ENCODE peak calls at places on chromosomes 1 and 21, in nine cellular contexts. P is PC-3, Q is pancreas, O is Peyer's patch, L is OCI-LY7, M is epithelial cell of esophagus, A is mucosa of descending colon, T is mammary epithelial cell, I is Panc1. U is an unnamed sample.

GRCh38 chr1:174743654-174744561 is 255.8 kb upstream of the CACYBP start:
- DNase-seq in I (peak; percentile 12), M (peak; percentile 52), O (no peak), P (peak; percentile 42), Q (no peak), T (peak; percentile 28), A (no peak), L (peak; percentile 73), U (peak; percentile 27)

GRCh38 chr1:56710646-56711045 is 65.5 kb downstream of the PRKAA2 start:
- DNase-seq in M (peak; percentile 75), P (peak; percentile 73), L (no peak), T (peak; percentile 56), I (no peak), Q (no peak), A (no peak), O (no peak), U (no peak)

GRCh38 chr1:37306461-37306860 is 167.9 kb upstream of the ZC3H12A start:
- DNase-seq in O (no peak), A (no peak), T (no peak), M (no peak), I (no peak), Q (no peak), P (no peak), L (no peak), U (no peak)

GRCh38 chr1:160410412-160411005 is 10.1 kb downstream of the VANGL2 start:
- DNase-seq in I (no peak), M (no peak), T (no peak), L (no peak), A (no peak), Q (no peak), P (no peak), O (no peak), U (no peak)

GRCh38 chr1:91609571-91609970 is 108.9 kb downstream of the CDC7 start:
- DNase-seq in M (peak; percentile 84), L (no peak), I (no peak), O (no peak), P (peak; percentile 93), Q (no peak), A (no peak), T (peak; percentile 68), U (no peak)

GRCh38 chr21:31351438-31351837 is 7.4 kb upstream of the TIAM1 start:
- DNase-seq in T (peak; percentile 81), Q (no peak), L (no peak), A (no peak), O (no peak), P (peak; percentile 94), M (peak; percentile 89), I (no peak), U (no peak)

GRCh38 chr1:192158181-192158580 is at the start of gene RGS18:
- DNase-seq in P (no peak), A (no peak), M (no peak), L (peak; percentile 17), O (no peak), T (no peak), Q (no peak), I (no peak), U (peak; percentile 5)

GRCh38 chr1:22295856-22296255 is 153.0 kb upstream of the WNT4 start:
- DNase-seq in P (no peak), A (no peak), Q (no peak), M (no peak), L (no peak), I (no peak), T (no peak), O (no peak), U (no peak)

GRCh38 chr1:100582943-100583342 is 45.0 kb downstream of the GPR88 start:
- DNase-seq in L (no peak), T (no peak), Q (no peak), M (no peak), O (no peak), I (no peak), A (no peak), P (no peak), U (no peak)

GRCh38 chr1:109627692-109628399 is 8.2 kb downstream of the AMPD2 start:
- DNase-seq in M (no peak), A (no peak), Q (no peak), O (no peak), L (no peak), I (no peak), T (no peak), P (no peak), U (peak; percentile 8)

GRCh38 chr1:228108742-228109072 is 392 bp downstream of the MRPL55 start:
- DNase-seq in Q (no peak), A (no peak), T (no peak), L (no peak), P (no peak), O (peak; percentile 13), M (no peak), I (no peak), U (no peak)

GRCh38 chr1:228110536-228110935 is 1.4 kb upstream of the MRPL55 start:
- DNase-seq in L (no peak), T (no peak), A (no peak), I (no peak), M (no peak), O (peak; percentile 6), P (no peak), Q (no peak), U (no peak)

GRCh38 chr1:228108055-228108690 is 926 bp downstream of the MRPL55 start:
- DNase-seq in A (no peak), P (no peak), M (no peak), T (no peak), I (no peak), O (peak; percentile 1), Q (no peak), L (no peak), U (no peak)

GRCh38 chr1:228109962-228110488 is 926 bp upstream of the MRPL55 start:
- DNase-seq in A (no peak), I (no peak), P (peak; percentile 30), M (no peak), T (no peak), L (no peak), O (no peak), Q (no peak), U (no peak)

DNA sequence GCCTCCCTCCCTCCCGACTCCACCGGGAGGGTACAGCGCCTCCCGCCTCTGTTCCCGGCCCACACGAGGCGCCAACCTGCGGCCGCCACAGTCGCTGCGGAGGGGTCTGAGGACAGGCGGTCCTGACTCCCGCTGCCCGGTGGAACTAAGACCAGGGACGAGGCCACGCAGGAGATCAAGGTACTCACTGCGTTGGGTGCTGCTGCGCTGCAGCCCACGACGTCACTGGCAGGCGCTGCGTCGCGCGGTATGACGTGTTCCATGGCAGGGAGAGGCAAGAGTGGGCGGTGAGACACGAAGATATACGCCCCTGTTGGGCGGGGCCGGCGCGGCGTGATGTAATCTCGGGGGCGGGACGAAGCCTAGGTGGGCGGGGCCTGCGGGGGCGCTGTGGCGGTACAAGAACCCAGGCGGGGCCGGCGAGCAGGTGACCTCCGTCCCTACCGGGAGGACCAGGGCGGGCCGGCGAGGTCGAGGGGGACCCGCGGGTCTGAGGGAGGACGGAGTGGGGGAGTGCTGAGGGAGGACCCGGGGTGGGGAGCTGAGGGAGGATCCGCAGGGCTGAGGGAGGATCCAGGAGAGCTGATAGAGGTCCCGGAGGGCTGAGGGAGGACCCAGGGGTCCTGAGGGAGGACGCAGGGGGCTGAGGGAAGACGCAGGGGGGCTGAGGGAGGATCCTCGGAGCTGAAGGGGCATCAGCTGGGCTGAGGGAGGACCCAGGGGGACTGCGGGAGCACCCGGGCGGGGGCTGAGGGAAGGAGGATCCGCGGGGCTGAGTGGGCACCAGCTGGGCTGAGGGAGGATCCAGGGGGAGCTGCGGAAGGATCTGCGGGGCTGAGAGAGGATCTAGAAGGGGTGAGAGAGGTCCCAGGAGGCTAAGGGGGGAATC is at the start of gene MRPL55:
- DNase-seq in M (peak; percentile 97), I (peak; percentile 76), O (peak; percentile 99), A (peak; percentile 100), P (peak; percentile 100), L (peak; percentile 97), T (peak; percentile 95), Q (peak; percentile 99), U (peak; percentile 96)
- TF ChIP-seq CTCF in M (no peak), I (no peak), O (no peak), A (peak; percentile 12), P (peak; percentile 37), L (peak; percentile 18), T (no peak), Q (peak; percentile 22), U (no peak)

DNA sequence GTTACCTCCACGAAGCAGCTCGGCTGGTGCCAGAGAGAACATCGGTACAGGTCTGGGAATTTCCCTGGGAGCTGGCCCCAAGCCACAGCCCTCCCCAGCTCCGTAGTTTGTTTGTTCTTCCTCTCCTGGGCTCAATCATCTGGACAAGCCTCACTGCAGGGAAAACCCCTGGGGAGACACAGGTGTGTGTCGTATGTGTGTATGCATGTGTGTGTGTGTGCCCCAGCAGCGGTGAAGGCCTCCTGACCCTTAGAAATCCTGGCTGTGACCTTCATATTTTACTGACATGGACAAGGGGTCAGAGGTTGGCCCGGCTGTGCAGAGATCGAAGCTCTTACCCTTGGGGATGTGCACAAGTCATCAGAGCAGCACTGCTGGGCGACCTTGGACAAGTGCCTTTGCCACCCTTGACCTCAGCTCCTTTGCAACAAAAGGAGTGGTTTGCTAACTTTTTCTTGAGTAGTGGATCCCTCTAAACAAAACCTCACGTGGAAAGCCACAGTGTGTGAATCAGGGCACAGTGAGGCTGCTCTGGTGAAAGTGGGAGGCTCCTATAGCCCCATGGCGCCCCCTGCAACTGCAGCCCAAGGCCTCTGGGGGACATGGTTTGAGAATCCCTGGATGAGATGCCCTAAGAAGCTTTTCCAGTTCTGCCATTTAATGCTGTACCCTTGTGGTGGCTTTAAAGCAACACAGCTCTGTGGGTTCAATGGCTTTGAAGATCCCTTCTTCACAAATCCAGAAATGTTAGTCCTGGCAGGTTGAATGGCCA is 12.3 kb upstream of the IL22RA1 start:
- DNase-seq in Q (peak; percentile 84), A (peak; percentile 68), I (no peak), T (peak; percentile 78), L (peak; percentile 16), P (peak; percentile 28), O (no peak), M (peak; percentile 83), U (peak; percentile 53)
- TF ChIP-seq CTCF in Q (peak; percentile 16), A (no peak), I (peak; percentile 24), T (peak; percentile 23), L (peak; percentile 52), P (peak; percentile 55), O (no peak), M (peak; percentile 33), U (peak; percentile 22)

DNA sequence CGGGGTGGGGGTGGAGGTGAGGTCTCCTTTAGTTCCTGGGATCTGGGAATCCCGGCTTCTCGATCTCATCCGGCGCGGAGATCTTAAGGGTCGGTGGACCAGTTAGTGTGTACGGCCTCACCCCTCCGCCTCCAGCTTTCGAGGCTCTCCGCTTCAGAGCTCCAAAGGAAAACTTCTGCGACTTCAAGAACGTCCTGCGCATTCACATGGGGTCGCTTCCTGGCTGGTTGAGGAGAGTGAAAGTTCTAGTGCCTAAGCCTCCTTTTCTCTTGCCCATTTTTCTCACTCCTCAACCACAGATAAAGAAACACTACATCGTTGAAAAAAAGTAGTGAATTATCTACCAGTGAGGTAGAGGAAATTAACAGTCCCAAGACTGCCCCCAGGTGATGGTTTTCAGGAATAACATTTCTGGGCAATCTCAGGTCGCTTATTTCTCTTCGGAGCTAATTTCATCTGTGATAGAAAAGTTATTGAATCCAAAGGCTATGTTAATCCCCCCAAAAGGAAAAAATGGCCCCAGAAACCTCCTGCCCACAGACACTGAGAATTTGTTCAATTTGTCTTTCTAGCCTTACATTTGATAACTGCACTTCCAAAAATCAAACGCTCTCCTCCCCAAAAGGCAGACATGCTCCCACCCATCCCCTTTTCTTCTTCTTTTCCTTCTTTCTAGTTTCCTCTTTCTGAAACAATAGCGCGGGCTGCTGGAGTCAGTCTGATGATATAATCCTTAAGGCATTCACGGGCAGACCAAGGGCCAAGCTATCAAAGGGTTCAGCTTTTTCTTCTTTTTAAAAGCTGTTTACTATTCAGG is 20.5 kb upstream of the TBX15 start:
- DNase-seq in I (peak; percentile 8), P (peak; percentile 73), L (peak; percentile 52), T (peak; percentile 32), Q (no peak), M (peak; percentile 68), O (no peak), A (no peak), U (peak; percentile 79)
- TF ChIP-seq CTCF in I (peak; percentile 64), P (peak; percentile 83), L (peak; percentile 86), T (peak; percentile 47), Q (peak; percentile 50), M (peak; percentile 63), O (peak; percentile 72), A (no peak), U (peak; percentile 3)

GRCh38 chr1:2049517-2050481 is at the start of gene PRKCZ:
- DNase-seq in T (peak; percentile 94), I (no peak), M (peak; percentile 98), Q (peak; percentile 98), O (peak; percentile 94), L (peak; percentile 94), A (peak; percentile 98), P (peak; percentile 99), U (peak; percentile 89)
- TF ChIP-seq CTCF in T (peak; percentile 58), I (peak; percentile 76), M (peak; percentile 48), Q (peak; percentile 36), O (peak; percentile 65), L (no peak), A (no peak), P (peak; percentile 70), U (no peak)